ENCODE peak calls at places on chromosome 15, in four cellular contexts. D is Right ventricle myocardium superior, T is psoas muscle, H is omental fat pad. C is an unnamed sample.

GRCh38 chr15:101048191-101049011 is 129.2 kb downstream of the LRRK1 start:
- ATAC-seq in T (no peak), H (no peak), D (no peak), C (no peak)

GRCh38 chr15:34688699-34689098 is 66.1 kb downstream of the GJD2 start:
- ATAC-seq in H (no peak), D (no peak), T (no peak), C (no peak)

GRCh38 chr15:99989095-99989494 is 255.9 kb upstream of the LYSMD4 start:
- ATAC-seq in D (no peak), T (no peak), H (no peak), C (no peak)

GRCh38 chr15:47331796-47332480 is 385.4 kb upstream of the SEMA6D start:
- ATAC-seq in H (no peak), D (no peak), T (peak), C (no peak)

GRCh38 chr15:48493084-48493762 is 152.3 kb downstream of the FBN1 start:
- ATAC-seq in H (peak), T (peak), D (peak), C (no peak)

GRCh38 chr15:101526442-101526841 is 36.9 kb upstream of the PCSK6 start:
- ATAC-seq in D (no peak), H (no peak), T (no peak), C (no peak)

GRCh38 chr15:64634576-64635485 is 140.6 kb downstream of the RBPMS2 start:
- ATAC-seq in H (peak), D (peak), T (peak), C (peak)

GRCh38 chr15:48622227-48622626 is 23.3 kb downstream of the FBN1 start:
- ATAC-seq in D (peak), T (no peak), H (no peak), C (no peak)